ENCODE peak calls at places on chromosomes 12 and 14, in seven cellular contexts. I is A549, E is HCT116, T is HepG2, Z is K562, B is H1, C is GM12878. W is an unnamed sample.

GRCh38 chr12:34625116-34625515 is 602.8 kb downstream of the ALG10 start:
- DNase-seq in E (peak), T (peak), I (peak), C (no peak), Z (no peak), B (no peak), W (no peak)

GRCh38 chr14:78022059-78022458 is 148.1 kb upstream of the NRXN3 start:
- DNase-seq in E (peak), T (peak), I (peak), C (peak), Z (peak), B (peak), W (peak)

GRCh38 chr12:119699199-119699765 is 31.3 kb downstream of the PRKAB1 start:
- DNase-seq in Z (no peak), C (no peak), B (no peak), T (no peak), E (no peak), I (no peak), W (no peak)

GRCh38 chr12:52089491-52089890 is 10.0 kb downstream of the SMIM41 start:
- DNase-seq in E (no peak), T (no peak), B (no peak), I (no peak), Z (no peak), C (no peak), W (no peak)

GRCh38 chr12:41604830-41605229 is 416.7 kb downstream of the PDZRN4 start:
- DNase-seq in E (no peak), Z (no peak), T (no peak), B (no peak), I (no peak), C (no peak), W (no peak)

GRCh38 chr14:70641548-70642312 is at the start of gene TTC9:
- DNase-seq in Z (peak), I (no peak), B (peak), T (no peak), E (no peak), C (no peak), W (no peak)

GRCh38 chr12:95545731-95546490 is 5.4 kb downstream of the USP44 start:
- DNase-seq in Z (no peak), C (no peak), I (no peak), B (no peak), E (no peak), T (no peak), W (no peak)

GRCh38 chr14:37637341-37637740 is 41.9 kb downstream of the TTC6 start:
- DNase-seq in C (no peak), T (no peak), B (no peak), I (no peak), E (no peak), Z (no peak), W (no peak)

GRCh38 chr12:51076235-51076930 is 7.0 kb downstream of the CSRNP2 start:
- DNase-seq in E (no peak), B (no peak), I (no peak), C (no peak), Z (no peak), T (no peak), W (no peak)

GRCh38 chr12:81081726-81082125 is 3.8 kb downstream of the ACSS3 start:
- DNase-seq in C (no peak), E (no peak), Z (no peak), I (no peak), T (no peak), B (no peak), W (no peak)

GRCh38 chr12:18224745-18225144 is 36.6 kb upstream of the PIK3C2G start:
- DNase-seq in C (no peak), E (peak), T (peak), Z (no peak), I (peak), B (no peak), W (peak)

GRCh38 chr14:23881292-23881691 is 72.3 kb upstream of the DHRS4 start:
- DNase-seq in C (no peak), T (no peak), B (no peak), Z (no peak), E (no peak), I (no peak), W (no peak)

GRCh38 chr12:47988073-47989022 is 15.9 kb downstream of the COL2A1 start:
- DNase-seq in T (no peak), B (peak), E (no peak), C (no peak), Z (no peak), I (no peak), W (peak)

GRCh38 chr14:79260406-79260805 is 950.9 kb downstream of the DIO2 start:
- DNase-seq in B (no peak), E (no peak), T (no peak), I (no peak), Z (no peak), C (no peak), W (no peak)

GRCh38 chr12:122730215-122731014 is at the start of gene HCAR1:
- DNase-seq in E (no peak), B (no peak), C (no peak), I (no peak), T (peak), Z (no peak), W (no peak)

GRCh38 chr14:76962303-76962660 is 66.2 kb downstream of the IRF2BPL start:
- DNase-seq in I (no peak), B (no peak), C (no peak), E (no peak), Z (no peak), T (no peak), W (no peak)

GRCh38 chr12:41777064-41777790 is 367.4 kb downstream of the GXYLT1 start:
- DNase-seq in B (no peak), I (no peak), C (no peak), E (no peak), T (no peak), Z (no peak), W (no peak)

GRCh38 chr14:53663709-53664108 is 292.9 kb downstream of the BMP4 start:
- DNase-seq in I (peak), T (peak), B (peak), Z (no peak), C (no peak), E (peak), W (peak)

GRCh38 chr12:123111498-123112165 is 39.3 kb downstream of the PITPNM2 start:
- DNase-seq in T (no peak), C (no peak), B (no peak), I (no peak), E (no peak), Z (no peak), W (peak)

GRCh38 chr12:46627686-46628085 is 198.1 kb downstream of the SLC38A4 start:
- DNase-seq in T (no peak), I (no peak), Z (no peak), C (no peak), E (no peak), B (no peak), W (peak)

GRCh38 chr14:104499784-104500496 is 79.6 kb upstream of the C14orf180 start:
- DNase-seq in B (peak), E (no peak), I (no peak), T (no peak), Z (no peak), C (no peak), W (no peak)

GRCh38 chr12:45050751-45051489 is at the start of gene DBX2:
- DNase-seq in Z (no peak), I (peak), B (peak), E (no peak), T (no peak), C (no peak), W (no peak)

GRCh38 chr14:86357119-86357518 is 827.2 kb downstream of the FLRT2 start:
- DNase-seq in B (no peak), T (no peak), C (no peak), I (no peak), Z (no peak), E (no peak), W (no peak)

GRCh38 chr12:78651755-78652154 is 212.8 kb upstream of the SYT1 start:
- DNase-seq in E (no peak), T (no peak), B (no peak), C (no peak), I (no peak), Z (no peak), W (no peak)

GRCh38 chr12:126432780-126433179 is 1367.5 kb downstream of the AACS start:
- DNase-seq in Z (no peak), E (no peak), C (no peak), B (no peak), I (no peak), T (no peak), W (no peak)

GRCh38 chr14:68215628-68216027 is 396.0 kb downstream of the RAD51B start:
- DNase-seq in C (peak), Z (no peak), I (no peak), E (no peak), B (no peak), T (no peak), W (no peak)

GRCh38 chr12:52865090-52865944 is 16.5 kb upstream of the KRT78 start:
- DNase-seq in Z (peak), B (peak), E (peak), T (peak), C (no peak), I (peak), W (peak)

GRCh38 chr12:103313894-103314293 is 181.9 kb downstream of the C12orf42 start:
- DNase-seq in B (no peak), Z (no peak), E (no peak), C (peak), T (no peak), I (no peak), W (no peak)

GRCh38 chr12:9724023-9724422 is 8.9 kb downstream of the CLECL1 start:
- DNase-seq in T (no peak), Z (no peak), B (no peak), E (no peak), I (no peak), C (no peak), W (no peak)

GRCh38 chr14:90487031-90487430 is 90.2 kb downstream of the CALM1 start:
- DNase-seq in T (no peak), B (peak), Z (no peak), C (no peak), E (no peak), I (no peak), W (no peak)

GRCh38 chr14:60266021-60266937 is 17.3 kb downstream of the PPM1A start:
- DNase-seq in B (no peak), Z (peak), E (peak), C (no peak), I (no peak), T (peak), W (no peak)

GRCh38 chr14:99773496-99774203 is 19.6 kb upstream of the EML1 start:
- DNase-seq in I (no peak), T (no peak), E (no peak), C (no peak), B (no peak), Z (no peak), W (no peak)

GRCh38 chr12:121333747-121334146 is 18.5 kb downstream of the ANAPC5 start:
- DNase-seq in E (no peak), T (no peak), Z (no peak), C (no peak), I (no peak), B (no peak), W (no peak)
- TF ChIP-seq CEBPB in E (no peak), T (no peak), Z (no peak), C (no peak), I (no peak), B (no peak), W (no peak)

DNA sequence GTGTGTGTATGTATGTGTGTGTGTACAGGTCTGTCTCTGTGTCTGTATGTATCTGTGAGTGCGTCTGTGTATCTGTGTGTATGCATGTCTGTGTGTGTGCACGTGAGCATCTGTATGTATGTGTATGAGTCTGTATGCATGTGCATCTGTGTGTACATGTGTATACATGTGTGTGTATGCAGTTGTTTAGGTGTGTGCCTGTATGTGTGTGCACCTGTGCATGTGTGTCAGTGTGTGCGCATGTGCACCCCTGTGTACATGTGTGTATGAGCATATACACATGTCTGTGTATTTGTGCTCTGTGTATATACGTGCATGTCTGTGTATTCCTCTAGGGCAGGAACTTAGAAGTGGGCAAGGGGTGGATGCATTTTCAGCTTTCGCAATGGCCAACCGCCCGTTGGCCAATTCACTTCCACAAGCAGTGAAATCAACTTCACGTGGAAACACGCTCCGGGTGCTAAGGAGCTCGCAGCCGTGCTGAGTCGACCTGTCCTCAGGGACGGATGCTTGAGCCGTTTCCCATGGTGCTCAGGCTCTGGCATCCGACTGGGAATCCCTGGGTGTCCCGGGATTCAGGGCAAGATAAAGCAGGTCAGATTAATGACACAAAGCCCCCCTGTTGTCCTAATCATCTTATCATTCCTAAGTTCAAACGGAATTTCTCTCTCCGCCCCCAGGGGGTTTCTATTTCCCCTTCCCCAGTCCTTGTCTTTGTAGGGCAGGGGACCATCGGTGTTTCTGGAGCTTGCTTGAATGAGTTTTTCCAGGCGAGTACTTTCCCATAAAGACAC is 116.2 kb downstream of the TMEM132C start:
- DNase-seq in B (peak), E (no peak), C (no peak), I (no peak), Z (no peak), T (no peak), W (no peak)
- TF ChIP-seq CEBPB in B (no peak), E (no peak), C (no peak), I (no peak), Z (no peak), T (no peak), W (no peak)

GRCh38 chr12:1532796-1533195 is 61.6 kb downstream of the FBXL14 start:
- DNase-seq in T (no peak), Z (no peak), C (no peak), I (no peak), B (no peak), E (no peak), W (no peak)

GRCh38 chr12:1533205-1533601 is 61.2 kb downstream of the FBXL14 start:
- DNase-seq in T (no peak), C (peak), Z (peak), I (no peak), B (no peak), E (no peak), W (no peak)

GRCh38 chr12:1532367-1532752 is 62.0 kb downstream of the FBXL14 start:
- DNase-seq in E (no peak), I (no peak), T (no peak), C (no peak), B (no peak), Z (no peak), W (no peak)

GRCh38 chr12:1534708-1535107 is 59.7 kb downstream of the FBXL14 start:
- DNase-seq in T (no peak), E (no peak), C (peak), Z (no peak), I (no peak), B (no peak), W (no peak)

DNA sequence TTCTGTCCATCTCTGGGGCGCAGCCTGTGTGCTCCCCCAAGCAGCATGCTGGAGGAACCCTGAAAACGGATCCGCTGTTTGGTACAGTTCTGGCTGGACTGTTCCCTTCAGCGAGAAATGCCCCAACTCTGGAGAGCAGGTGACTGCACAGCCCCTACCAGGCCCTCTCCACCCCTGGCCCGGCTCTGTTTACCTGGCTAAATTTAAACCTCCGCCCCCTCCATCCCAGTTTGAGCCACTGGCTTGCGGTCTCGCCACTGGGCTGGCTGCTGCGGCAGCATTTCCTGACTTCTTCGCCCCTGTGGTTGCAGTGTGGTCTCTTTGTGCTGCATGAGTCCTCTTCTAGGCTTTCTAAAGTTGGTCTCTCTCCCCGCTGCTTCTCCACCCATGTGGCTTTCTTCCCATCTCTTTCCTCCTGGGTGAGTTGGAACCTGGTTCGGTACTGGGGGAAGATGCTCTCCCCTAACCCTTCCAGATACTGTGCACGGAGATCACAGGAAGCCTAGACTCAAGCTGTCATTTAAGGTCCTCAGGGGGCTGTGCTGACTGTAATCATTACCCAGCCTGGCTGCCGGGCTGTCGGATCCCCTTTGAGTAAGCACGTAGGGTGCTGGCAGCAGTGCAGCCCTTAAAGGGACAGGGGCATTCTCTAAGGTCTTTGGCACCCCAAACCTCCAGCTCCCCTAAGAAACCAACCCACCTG is 60.6 kb downstream of the FBXL14 start:
- DNase-seq in B (no peak), C (peak), I (no peak), Z (peak), E (no peak), T (no peak), W (peak)
- TF ChIP-seq CEBPB in B (no peak), C (no peak), I (no peak), Z (no peak), E (no peak), T (no peak), W (no peak)

GRCh38 chr14:34052658-34053014 is 101.8 kb upstream of the EGLN3 start:
- DNase-seq in E (peak), Z (no peak), T (peak), B (no peak), I (peak), C (no peak), W (no peak)
- TF ChIP-seq CEBPB in E (peak), Z (no peak), T (no peak), B (no peak), I (no peak), C (no peak), W (no peak)

GRCh38 chr12:67698711-67699603 is 50.4 kb downstream of the DYRK2 start:
- DNase-seq in E (no peak), T (no peak), B (no peak), C (peak), Z (no peak), I (no peak), W (peak)

GRCh38 chr12:67697443-67697842 is 48.9 kb downstream of the DYRK2 start:
- DNase-seq in E (no peak), I (no peak), T (no peak), Z (no peak), B (no peak), C (no peak), W (no peak)

GRCh38 chr12:67695974-67696373 is 47.4 kb downstream of the DYRK2 start:
- DNase-seq in C (no peak), B (no peak), T (no peak), E (no peak), I (no peak), Z (no peak), W (no peak)

GRCh38 chr12:67701121-67701520 is 52.6 kb downstream of the DYRK2 start:
- DNase-seq in B (no peak), Z (no peak), I (no peak), T (no peak), E (no peak), C (no peak), W (peak)

GRCh38 chr12:67697981-67698380 is 49.4 kb downstream of the DYRK2 start:
- DNase-seq in Z (no peak), T (no peak), B (no peak), C (no peak), E (no peak), I (no peak), W (no peak)
- TF ChIP-seq CEBPB in Z (no peak), T (no peak), B (no peak), C (no peak), E (no peak), I (no peak), W (no peak)

GRCh38 chr12:130881046-130881445 is 9.2 kb downstream of the RAN start:
- DNase-seq in C (no peak), E (no peak), T (no peak), Z (no peak), I (no peak), B (no peak), W (no peak)

GRCh38 chr12:130878193-130879185 is 6.6 kb downstream of the RAN start:
- DNase-seq in I (no peak), T (no peak), B (peak), Z (peak), E (no peak), C (no peak), W (no peak)

GRCh38 chr12:130880411-130880885 is 8.6 kb downstream of the RAN start:
- DNase-seq in T (no peak), Z (no peak), C (no peak), B (no peak), E (no peak), I (no peak), W (no peak)

GRCh38 chr12:130879781-130880389 is 8.0 kb downstream of the RAN start:
- DNase-seq in B (peak), T (no peak), I (no peak), C (no peak), E (no peak), Z (peak), W (no peak)

GRCh38 chr12:130879212-130879686 is 7.4 kb downstream of the RAN start:
- DNase-seq in I (no peak), B (peak), E (no peak), Z (peak), T (no peak), C (peak), W (no peak)
- TF ChIP-seq CEBPB in I (no peak), B (no peak), E (no peak), Z (no peak), T (no peak), C (no peak), W (no peak)

GRCh38 chr14:61514006-61514830 is 181.1 kb upstream of the HIF1A start:
- DNase-seq in E (no peak), T (no peak), I (no peak), B (no peak), C (no peak), Z (no peak), W (peak)
- TF ChIP-seq CEBPB in E (no peak), T (no peak), I (no peak), B (no peak), C (no peak), Z (no peak), W (no peak)

DNA sequence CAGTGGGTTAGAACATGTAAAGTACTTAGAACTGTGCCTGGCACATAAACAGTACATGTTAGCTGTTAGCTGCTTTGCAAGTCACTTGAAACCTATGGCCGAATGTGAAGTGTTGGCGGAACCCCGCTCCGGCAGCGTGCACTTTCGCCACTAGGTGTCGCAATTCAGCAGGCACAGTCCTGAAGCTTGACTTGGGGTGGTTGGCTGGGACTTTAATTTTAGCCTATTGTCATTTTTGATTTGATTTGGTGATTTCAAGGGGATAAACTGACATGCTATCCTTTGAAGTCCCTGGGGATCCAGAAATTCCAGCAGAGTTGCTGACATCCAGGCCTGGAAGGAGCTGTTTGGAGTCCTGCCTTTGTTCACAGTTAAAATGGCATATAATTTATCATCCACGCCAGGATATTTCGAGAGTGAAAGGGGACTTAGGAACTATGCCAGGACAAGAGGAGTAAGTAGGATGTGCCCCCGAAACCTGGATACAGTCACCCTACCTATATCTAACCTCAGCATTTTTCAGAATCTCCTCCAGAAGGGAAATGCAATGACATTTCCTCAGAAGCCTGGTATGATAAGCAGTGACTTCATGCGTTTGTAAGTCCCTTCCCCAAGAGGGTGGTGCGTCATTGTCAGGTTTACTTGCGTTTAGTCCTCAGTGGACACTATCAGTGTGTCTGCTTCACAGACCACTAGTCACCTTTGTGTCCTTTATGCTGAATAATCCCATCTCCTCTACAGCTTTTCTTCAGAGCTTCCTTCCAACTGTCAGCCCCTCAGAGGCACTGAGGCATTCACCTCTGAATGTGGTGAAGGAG is 3.5 kb upstream of the TSPAN9 start:
- DNase-seq in I (peak), C (peak), T (peak), E (peak), Z (peak), B (peak), W (peak)
- TF ChIP-seq CEBPB in I (no peak), C (no peak), T (peak), E (no peak), Z (peak), B (peak), W (peak)